ENCODE peak calls at places on chromosomes 11 and 22, in eight cellular contexts. C, J, N, K, G, X, E and M are unnamed samples.

GRCh38 chr11:8699903-8700302 is 17.3 kb downstream of the RPL27A start:
- DNase-seq in N (peak; percentile 65), E (peak; percentile 85), G (no peak), J (no peak), C (no peak), K (peak; percentile 66), X (no peak), M (no peak)

GRCh38 chr11:12536566-12536965 is 137.7 kb upstream of the TEAD1 start:
- DNase-seq in E (no peak), C (no peak), X (peak; percentile 16), N (no peak), G (no peak), K (no peak), J (no peak), M (no peak)

GRCh38 chr11:124644426-124645280 is 22.0 kb downstream of the TBRG1 start:
- DNase-seq in J (peak; percentile 51), K (peak; percentile 59), E (peak; percentile 64), X (peak; percentile 57), G (peak; percentile 34), N (peak; percentile 75), C (peak; percentile 36), M (peak; percentile 64)

GRCh38 chr11:73240190-73240781 is 22.2 kb downstream of the P2RY2 start:
- DNase-seq in J (no peak), N (peak; percentile 70), C (no peak), G (no peak), K (peak; percentile 24), X (no peak), E (no peak), M (peak; percentile 52)

GRCh38 chr11:118175600-118176399 is 639 bp downstream of the SCN2B start:
- DNase-seq in X (no peak), K (no peak), N (no peak), G (no peak), E (no peak), C (no peak), J (no peak), M (no peak)

GRCh38 chr11:1393038-1393710 is 3.4 kb downstream of the BRSK2 start:
- DNase-seq in X (no peak), E (no peak), N (no peak), G (no peak), J (no peak), K (peak; percentile 11), C (no peak), M (no peak)

GRCh38 chr11:33709471-33709870 is 8.8 kb upstream of the C11orf91 start:
- DNase-seq in N (no peak), G (no peak), X (no peak), E (no peak), K (no peak), J (no peak), C (no peak), M (no peak)

GRCh38 chr11:104033134-104033533 is 3.3 kb upstream of the DDI1 start:
- DNase-seq in X (no peak), N (no peak), G (no peak), K (no peak), J (no peak), C (peak; percentile 22), E (peak; percentile 51), M (no peak)

GRCh38 chr22:42994917-42995562 is 19.9 kb downstream of the PACSIN2 start:
- DNase-seq in C (peak; percentile 74), J (peak; percentile 12), G (no peak), X (peak; percentile 79), K (peak; percentile 79), N (peak; percentile 88), E (peak; percentile 46), M (peak; percentile 79)

GRCh38 chr11:12765428-12765827 is 91.2 kb downstream of the TEAD1 start:
- DNase-seq in K (no peak), J (peak; percentile 11), G (no peak), C (no peak), E (no peak), N (no peak), X (no peak), M (no peak)

GRCh38 chr11:30465623-30466022 is 120.5 kb downstream of the MPPED2 start:
- DNase-seq in G (no peak), K (no peak), X (no peak), J (no peak), E (no peak), C (no peak), N (no peak), M (no peak)

GRCh38 chr11:31050061-31050790 is 319.3 kb downstream of the DCDC1 start:
- DNase-seq in C (no peak), G (no peak), N (no peak), E (no peak), J (no peak), K (no peak), X (peak; percentile 33), M (peak; percentile 11)

GRCh38 chr11:134037093-134037908 is 31.6 kb upstream of the JAM3 start:
- DNase-seq in C (peak; percentile 66), E (peak; percentile 76), G (peak; percentile 74), J (no peak), K (peak; percentile 73), N (peak; percentile 94), X (peak; percentile 65), M (peak; percentile 83)

GRCh38 chr11:10454902-10455631 is at the start of gene AMPD3:
- DNase-seq in E (peak; percentile 26), K (no peak), G (no peak), X (no peak), N (peak; percentile 80), J (peak; percentile 56), C (no peak), M (no peak)
- H3K4me1 ChIP-seq in E (peaks cover 27% of the 10 kb centered on the region), K (peaks cover 9% of the 10 kb centered on the region), G (peaks cover 70% of the 10 kb centered on the region), X (peaks cover 48% of the 10 kb centered on the region), N (no peaks in the 10 kb centered on the region), J (peaks cover 65% of the 10 kb centered on the region), C (peaks cover 8% of the 10 kb centered on the region), M (no peaks in the 10 kb centered on the region)

GRCh38 chr22:45597460-45598192 is 74.0 kb upstream of the ATXN10 start:
- DNase-seq in C (no peak), X (peak; percentile 48), K (peak; percentile 27), N (no peak), E (no peak), G (no peak), J (no peak), M (peak; percentile 67)

GRCh38 chr22:45600791-45601730 is 70.6 kb upstream of the ATXN10 start:
- DNase-seq in X (no peak), K (no peak), G (no peak), E (no peak), C (no peak), J (no peak), N (peak; percentile 66), M (no peak)

GRCh38 chr22:45598596-45599217 is 72.9 kb upstream of the ATXN10 start:
- DNase-seq in E (no peak), N (peak; percentile 47), K (no peak), G (no peak), J (no peak), X (no peak), C (no peak), M (no peak)

GRCh38 chr22:45602004-45602733 is 69.5 kb upstream of the ATXN10 start:
- DNase-seq in E (no peak), K (no peak), N (peak; percentile 53), X (no peak), G (no peak), C (no peak), J (no peak), M (no peak)

GRCh38 chr22:45599836-45600577 is 71.6 kb upstream of the ATXN10 start:
- DNase-seq in G (no peak), N (peak; percentile 59), X (no peak), K (no peak), J (no peak), C (no peak), E (no peak), M (peak; percentile 23)
- H3K27ac ChIP-seq in G (no peak overlapping the region), N (peak overlapping the region; percentile 24), X (no peak overlapping the region), K (no peak overlapping the region), J (no peak overlapping the region), C (no peak overlapping the region), E (no peak overlapping the region), M (no peak overlapping the region)

GRCh38 chr22:20583471-20583922 is 76.1 kb downstream of the MED15 start:
- DNase-seq in X (no peak), G (no peak), E (no peak), K (no peak), N (no peak), J (no peak), C (no peak), M (peak; percentile 31)

GRCh38 chr22:20584029-20584871 is 76.8 kb downstream of the MED15 start:
- DNase-seq in K (no peak), G (no peak), C (no peak), N (no peak), J (no peak), X (no peak), E (no peak), M (no peak)

GRCh38 chr22:20581503-20582170 is 74.2 kb downstream of the MED15 start:
- DNase-seq in N (no peak), C (no peak), E (no peak), G (no peak), J (no peak), K (no peak), X (no peak), M (no peak)

GRCh38 chr22:20582171-20582511 is 74.7 kb downstream of the MED15 start:
- DNase-seq in J (no peak), K (no peak), C (no peak), G (no peak), X (no peak), N (no peak), E (no peak), M (no peak)

DNA sequence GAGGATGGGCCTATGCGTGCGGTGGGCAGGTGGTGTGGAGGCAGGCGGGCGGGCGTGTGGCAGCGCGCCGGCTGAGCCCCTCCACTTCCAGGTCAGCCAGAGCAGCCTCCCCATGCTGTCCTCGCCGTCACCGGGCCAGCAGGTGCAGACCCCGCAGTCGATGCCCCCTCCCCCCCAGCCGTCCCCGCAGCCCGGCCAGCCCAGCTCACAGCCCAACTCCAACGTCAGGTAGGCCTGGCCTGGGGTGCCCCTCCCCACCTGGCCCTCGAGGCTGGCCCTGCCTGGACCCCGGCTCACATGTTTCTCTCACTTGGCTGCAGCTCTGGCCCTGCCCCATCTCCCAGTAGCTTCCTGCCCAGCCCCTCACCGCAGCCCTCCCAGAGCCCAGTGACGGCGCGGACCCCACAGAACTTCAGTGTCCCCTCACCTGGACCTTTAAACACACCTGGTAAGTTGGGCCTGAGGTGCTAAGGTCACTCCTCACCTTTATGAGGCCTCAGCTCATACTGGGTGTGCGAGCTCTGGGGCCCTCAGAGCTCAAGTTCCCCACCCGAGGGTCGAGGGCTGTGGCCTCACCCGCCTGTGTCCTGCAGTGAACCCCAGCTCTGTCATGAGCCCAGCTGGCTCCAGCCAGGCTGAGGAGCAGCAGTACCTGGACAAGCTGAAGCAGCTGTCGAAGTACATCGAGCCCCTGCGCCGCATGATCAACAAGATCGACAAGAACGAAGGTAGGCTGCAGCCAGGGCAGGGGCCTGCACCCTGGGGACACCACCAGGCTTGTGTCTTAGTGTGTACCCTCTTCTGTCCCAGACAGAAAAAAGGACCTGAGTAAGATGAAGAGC is 75.3 kb downstream of the MED15 start:
- DNase-seq in X (no peak), G (no peak), C (no peak), E (no peak), K (no peak), N (no peak), J (no peak), M (no peak)
- H3K36me3 ChIP-seq in X (peaks cover 100% of the 10 kb centered on the region), G (peaks cover 84% of the 10 kb centered on the region), C (peaks cover 97% of the 10 kb centered on the region), E (no peaks in the 10 kb centered on the region), K (peaks cover 19% of the 10 kb centered on the region), N (peaks cover 100% of the 10 kb centered on the region), J (peaks cover 58% of the 10 kb centered on the region), M (peaks cover 53% of the 10 kb centered on the region)

DNA sequence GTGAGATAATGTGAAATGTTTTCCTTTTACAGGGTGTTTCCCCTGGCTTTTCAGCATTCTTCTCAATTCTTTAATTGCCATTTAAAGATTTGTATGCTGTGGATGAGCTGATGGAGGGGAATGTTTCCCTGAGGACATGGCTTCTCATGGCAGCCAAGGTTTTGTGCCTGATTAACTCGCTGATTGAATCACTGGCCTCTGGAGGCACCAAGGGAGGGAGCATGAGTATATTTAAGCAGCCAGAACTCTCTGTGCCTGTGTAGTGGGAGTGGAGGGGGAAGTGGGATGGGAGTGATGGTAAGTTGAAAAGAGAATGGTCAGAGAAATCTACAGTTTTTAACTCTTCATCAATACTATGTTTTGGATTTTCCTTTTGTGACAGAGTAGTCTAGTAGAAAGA is 88.7 kb downstream of the STIM1 start:
- DNase-seq in K (no peak), J (no peak), C (peak; percentile 82), N (no peak), X (no peak), G (no peak), E (peak; percentile 42), M (peak; percentile 41)
- H3K4me1 ChIP-seq in K (peaks cover 16% of the 10 kb centered on the region), J (peaks cover 51% of the 10 kb centered on the region), C (peaks cover 55% of the 10 kb centered on the region), N (no peaks in the 10 kb centered on the region), X (peaks cover 37% of the 10 kb centered on the region), G (peaks cover 80% of the 10 kb centered on the region), E (peaks cover 19% of the 10 kb centered on the region), M (peaks cover 85% of the 10 kb centered on the region)